ENCODE peak calls at places on chromosomes 7 and 10, in nine cellular contexts. W is endodermal cell; A is CD4-positive, alpha-beta T cell; Q is A549; D is HL-60; F is thoracic aorta; G is neural progenitor cell; E is ovary; N is DND-41. T is an unnamed sample.

GRCh38 chr10:105024184-105024583 is 383.1 kb downstream of the SORCS3 start:
- DNase-seq in W (no peak), A (no peak), Q (no peak), D (no peak), F (no peak), G (peak; percentile 18), E (no peak), N (no peak), T (no peak)

GRCh38 chr10:90227786-90228185 is 526.4 kb downstream of the KIF20B start:
- DNase-seq in W (no peak), A (no peak), Q (no peak), D (no peak), F (no peak), G (no peak), E (no peak), N (no peak), T (no peak)

GRCh38 chr7:20190588-20190987 is 26.6 kb downstream of the MACC1 start:
- DNase-seq in W (no peak), A (no peak), Q (no peak), D (no peak), F (no peak), G (no peak), E (no peak), N (no peak), T (no peak)

GRCh38 chr10:13614530-13615332 is 28.0 kb downstream of the PRPF18 start:
- DNase-seq in W (peak; percentile 67), A (no peak), Q (peak; percentile 20), D (no peak), F (no peak), G (peak; percentile 32), E (no peak), N (no peak), T (no peak)

GRCh38 chr10:74337330-74338016 is 186.5 kb downstream of the ADK start:
- DNase-seq in W (no peak), A (no peak), Q (peak; percentile 16), D (no peak), F (no peak), G (no peak), E (no peak), N (no peak), T (no peak)

GRCh38 chr7:6294839-6295238 is 22.4 kb upstream of the CYTH3 start:
- DNase-seq in W (no peak), A (no peak), Q (no peak), D (no peak), F (no peak), G (no peak), E (no peak), N (no peak), T (no peak)

GRCh38 chr10:80372675-80373074 is 16.1 kb downstream of the DYDC2 start:
- DNase-seq in W (no peak), A (no peak), Q (no peak), D (no peak), F (no peak), G (no peak), E (no peak), N (no peak), T (no peak)

GRCh38 chr7:115910541-115911164 is 119.9 kb downstream of the TFEC start:
- DNase-seq in W (no peak), A (no peak), Q (peak; percentile 18), D (no peak), F (no peak), G (peak; percentile 48), E (no peak), N (no peak), T (no peak)

GRCh38 chr10:16960573-16960972 is 143.3 kb upstream of the RSU1 start:
- DNase-seq in W (no peak), A (no peak), Q (no peak), D (no peak), F (no peak), G (no peak), E (no peak), N (no peak), T (no peak)

DNA sequence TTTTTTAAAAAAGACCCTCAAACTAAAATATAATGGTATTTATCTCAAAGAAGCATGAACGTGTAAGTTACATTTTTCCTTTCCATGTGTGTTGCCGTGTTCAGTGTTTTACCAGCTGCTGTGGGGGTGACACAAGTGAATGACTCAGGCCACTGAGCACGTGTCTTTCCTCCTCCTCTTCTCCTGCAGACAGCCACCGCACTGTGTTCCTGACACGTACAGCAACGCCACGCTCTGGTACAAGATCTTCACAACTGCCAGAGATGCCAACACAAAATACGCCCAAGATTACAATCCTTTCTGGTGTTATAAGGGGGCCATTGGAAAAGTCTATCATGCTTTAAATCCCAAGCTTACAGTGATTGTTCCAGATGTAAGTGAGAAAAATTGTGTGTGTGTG is 29.7 kb downstream of the TMEM248 start:
- DNase-seq in W (no peak), A (no peak), Q (no peak), D (no peak), F (no peak), G (no peak), E (no peak), N (no peak), T (no peak)
- TF ChIP-seq CTCF in W (no peak), A (no peak), Q (no peak), D (no peak), F (no peak), G (no peak), E (no peak), N (no peak), T (no peak)

GRCh38 chr7:138158739-138159528 is 82.7 kb downstream of the AKR1D1 start:
- DNase-seq in W (no peak), A (no peak), Q (no peak), D (no peak), F (no peak), G (no peak), E (no peak), N (no peak), T (no peak)
- H3K27ac ChIP-seq in W (no peak overlapping the region), A (no peak overlapping the region), Q (no peak overlapping the region), D (no peak overlapping the region), F (no peak overlapping the region), G (no peak overlapping the region), E (no peak overlapping the region), N (no peak overlapping the region), T (no peak overlapping the region)

DNA sequence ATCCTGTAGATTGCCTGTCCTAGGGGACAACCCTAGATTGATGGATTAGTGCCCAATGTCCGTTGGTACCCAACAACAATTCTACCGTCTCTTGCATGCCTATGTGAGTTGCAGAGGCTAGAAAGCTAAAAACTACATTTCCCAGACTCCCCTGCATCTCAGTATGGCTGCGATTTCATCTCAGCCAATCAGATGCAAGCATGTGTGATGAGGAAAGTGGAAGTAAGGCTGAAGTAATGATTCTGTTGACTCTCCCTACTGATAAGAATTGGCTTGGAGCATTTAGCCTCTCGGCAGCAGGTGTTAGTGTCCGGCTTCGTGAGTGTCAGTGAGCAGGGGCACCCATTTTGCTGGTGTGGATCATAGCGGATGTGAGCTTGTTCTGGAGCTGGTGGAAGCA is 171.9 kb downstream of the FGFR2 start:
- DNase-seq in W (peak; percentile 61), A (no peak), Q (peak; percentile 33), D (no peak), F (no peak), G (no peak), E (no peak), N (no peak), T (no peak)
- TF ChIP-seq CTCF in W (no peak), A (no peak), Q (no peak), D (no peak), F (no peak), G (no peak), E (no peak), N (no peak), T (no peak)

DNA sequence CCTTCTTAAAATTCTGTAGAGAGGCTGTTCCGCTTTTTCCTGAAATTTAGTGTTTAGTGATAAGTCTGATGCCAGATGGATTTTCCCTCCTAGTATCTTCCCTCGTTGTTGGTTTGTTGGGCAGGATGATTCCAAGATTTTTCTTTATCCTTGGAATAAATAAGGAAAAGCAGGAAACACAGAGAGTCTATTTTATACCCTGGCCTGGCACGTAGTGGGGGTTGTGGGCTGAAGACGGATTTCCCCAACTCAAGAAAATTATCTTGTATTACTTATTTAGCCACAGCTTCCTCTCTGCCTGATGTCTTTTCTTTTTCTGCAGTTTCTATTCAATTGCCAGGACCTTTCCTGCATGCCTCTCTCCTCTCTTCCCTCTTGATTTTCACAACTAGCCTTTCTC is 111.1 kb downstream of the AOAH start:
- DNase-seq in W (no peak), A (no peak), Q (no peak), D (no peak), F (no peak), G (no peak), E (no peak), N (no peak), T (no peak)
- H3K27ac ChIP-seq in W (no peak overlapping the region), A (no peak overlapping the region), Q (no peak overlapping the region), D (peak overlapping the region; percentile 23), F (no peak overlapping the region), G (no peak overlapping the region), E (no peak overlapping the region), N (no peak overlapping the region), T (no peak overlapping the region)